ENCODE peak calls at places on chromosomes 3 and 15, in five cellular contexts. W is lower lobe of right lung, M is stomach, U is PC-9, P is PC-3. H is an unnamed sample.
A peak's percentile ranks its signal among the peaks of the same experiment; 100 is the strongest.

GRCh38 chr3:95172549-95172948 is 1109.7 kb downstream of the NSUN3 start:
- DNase-seq in W (no peak), M (no peak), U (no peak), P (no peak), H (no peak)

GRCh38 chr3:126125341-126125740 is 41.4 kb upstream of the SLC41A3 start:
- DNase-seq in W (peak; percentile 18), M (peak; percentile 13), U (no peak), P (no peak), H (no peak)

GRCh38 chr15:99021027-99021624 is 13.5 kb upstream of the PGPEP1L start:
- DNase-seq in W (no peak), M (no peak), U (no peak), P (no peak), H (no peak)

GRCh38 chr15:51135276-51135675 is 40.6 kb upstream of the TNFAIP8L3 start:
- DNase-seq in W (no peak), M (no peak), U (no peak), P (no peak), H (no peak)

GRCh38 chr15:29970402-29970695 is 112.4 kb upstream of the GOLGA8J start:
- DNase-seq in W (no peak), M (no peak), U (no peak), P (peak; percentile 63), H (no peak)

GRCh38 chr15:52252781-52253180 is 42.8 kb downstream of the MYO5C start:
- DNase-seq in W (no peak), M (no peak), U (peak; percentile 88), P (peak; percentile 93), H (no peak)

GRCh38 chr15:66838671-66839239 is 136.7 kb downstream of the SMAD6 start:
- DNase-seq in W (no peak), M (no peak), U (no peak), P (peak; percentile 43), H (no peak)

GRCh38 chr15:99324082-99324620 is 72.9 kb downstream of the LRRC28 start:
- DNase-seq in W (no peak), M (no peak), U (peak; percentile 47), P (peak; percentile 77), H (no peak)

GRCh38 chr3:184727357-184728060 is 15.6 kb upstream of the MAGEF1 start:
- DNase-seq in W (no peak), M (peak; percentile 71), U (peak; percentile 82), P (peak; percentile 78), H (peak; percentile 68)

GRCh38 chr3:99637381-99638111 is 848 bp upstream of the COL8A1 start:
- DNase-seq in W (no peak), M (no peak), U (peak; percentile 60), P (peak; percentile 80), H (peak; percentile 64)

GRCh38 chr15:58443291-58443690 is 11.5 kb downstream of the LIPC start:
- DNase-seq in W (no peak), M (no peak), U (no peak), P (no peak), H (no peak)

GRCh38 chr15:58440181-58440910 is 8.6 kb downstream of the LIPC start:
- DNase-seq in W (no peak), M (peak; percentile 76), U (peak; percentile 94), P (peak; percentile 56), H (no peak)

GRCh38 chr15:58442122-58442521 is 10.3 kb downstream of the LIPC start:
- DNase-seq in W (no peak), M (no peak), U (peak; percentile 85), P (peak; percentile 66), H (no peak)

GRCh38 chr15:58440922-58441321 is 9.1 kb downstream of the LIPC start:
- DNase-seq in W (peak; percentile 66), M (peak; percentile 87), U (peak; percentile 91), P (peak; percentile 72), H (no peak)

GRCh38 chr15:58441376-58442070 is 9.7 kb downstream of the LIPC start:
- DNase-seq in W (no peak), M (no peak), U (peak; percentile 68), P (peak; percentile 71), H (no peak)
- H3K4me1 ChIP-seq in W (peaks cover 27% of the 10 kb centered on the region), M (peaks cover 47% of the 10 kb centered on the region), U (peaks cover 65% of the 10 kb centered on the region), P (peaks cover 38% of the 10 kb centered on the region), H (peaks cover 31% of the 10 kb centered on the region)

DNA sequence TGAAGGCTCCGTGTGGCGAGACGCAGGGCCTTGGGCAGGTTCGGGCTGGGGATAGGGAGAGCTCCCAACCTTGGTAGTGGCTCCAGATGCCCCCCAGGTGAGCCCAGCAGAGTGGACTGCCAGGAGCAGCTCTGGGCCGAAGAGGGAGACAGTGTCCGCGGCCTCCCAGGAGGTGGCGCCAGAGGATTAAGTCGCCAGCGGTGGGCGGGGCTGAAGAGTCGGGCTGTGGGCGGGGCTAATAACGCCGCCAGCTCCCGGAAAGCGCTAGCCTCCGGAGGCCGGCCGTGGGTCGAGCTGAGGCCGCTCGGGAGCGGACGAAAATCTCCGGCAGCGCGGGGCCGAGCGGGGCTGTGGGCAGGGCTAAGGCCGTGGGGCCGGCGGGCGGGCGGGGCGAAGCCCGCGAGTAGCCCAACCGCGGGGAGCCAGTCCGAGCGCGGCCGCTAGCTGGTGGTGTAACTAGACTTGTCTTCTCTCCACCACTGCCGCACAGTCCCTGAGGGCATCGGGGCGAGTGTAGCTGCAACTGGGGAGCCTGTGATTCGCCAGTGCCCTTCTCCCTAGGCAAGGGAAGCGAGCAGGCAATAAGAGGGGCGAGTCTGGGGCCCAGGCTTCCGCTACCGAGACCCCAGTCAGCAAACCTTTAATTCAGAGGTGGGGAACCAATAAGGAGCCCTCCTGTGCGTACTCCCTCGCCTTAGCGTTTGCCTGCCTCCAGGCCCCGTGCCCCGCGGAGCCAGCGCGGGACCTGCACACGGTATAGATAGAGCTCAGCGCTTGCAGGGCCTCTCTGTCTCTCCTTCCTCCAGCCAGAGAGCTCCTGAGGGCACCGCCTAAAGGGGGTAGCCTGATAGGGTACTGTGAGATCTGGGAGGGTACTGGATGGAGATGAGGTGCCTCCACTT is 14.4 kb upstream of the BSN start:
- DNase-seq in W (peak; percentile 97), M (peak; percentile 97), U (peak; percentile 75), P (peak; percentile 96), H (peak; percentile 98)
- H3K27ac ChIP-seq in W (peak overlapping the region; percentile 79), M (peak overlapping the region; percentile 83), U (no peak overlapping the region), P (no peak overlapping the region), H (peak overlapping the region; percentile 89)

GRCh38 chr15:36877796-36878744 is 222.3 kb downstream of the MEIS2 start:
- DNase-seq in W (peak; percentile 45), M (no peak), U (no peak), P (no peak), H (peak; percentile 53)

GRCh38 chr15:36880913-36881290 is 219.4 kb downstream of the MEIS2 start:
- DNase-seq in W (no peak), M (no peak), U (no peak), P (no peak), H (no peak)

GRCh38 chr15:36878745-36879262 is 221.5 kb downstream of the MEIS2 start:
- DNase-seq in W (no peak), M (no peak), U (no peak), P (no peak), H (no peak)

GRCh38 chr15:36880226-36880912 is 220.0 kb downstream of the MEIS2 start:
- DNase-seq in W (no peak), M (no peak), U (no peak), P (no peak), H (no peak)

GRCh38 chr15:36879568-36880225 is 220.7 kb downstream of the MEIS2 start:
- DNase-seq in W (no peak), M (no peak), U (no peak), P (no peak), H (no peak)
- H3K4me3 ChIP-seq in W (no peak overlapping the region), M (no peak overlapping the region), U (no peak overlapping the region), P (no peak overlapping the region), H (no peak overlapping the region)

DNA sequence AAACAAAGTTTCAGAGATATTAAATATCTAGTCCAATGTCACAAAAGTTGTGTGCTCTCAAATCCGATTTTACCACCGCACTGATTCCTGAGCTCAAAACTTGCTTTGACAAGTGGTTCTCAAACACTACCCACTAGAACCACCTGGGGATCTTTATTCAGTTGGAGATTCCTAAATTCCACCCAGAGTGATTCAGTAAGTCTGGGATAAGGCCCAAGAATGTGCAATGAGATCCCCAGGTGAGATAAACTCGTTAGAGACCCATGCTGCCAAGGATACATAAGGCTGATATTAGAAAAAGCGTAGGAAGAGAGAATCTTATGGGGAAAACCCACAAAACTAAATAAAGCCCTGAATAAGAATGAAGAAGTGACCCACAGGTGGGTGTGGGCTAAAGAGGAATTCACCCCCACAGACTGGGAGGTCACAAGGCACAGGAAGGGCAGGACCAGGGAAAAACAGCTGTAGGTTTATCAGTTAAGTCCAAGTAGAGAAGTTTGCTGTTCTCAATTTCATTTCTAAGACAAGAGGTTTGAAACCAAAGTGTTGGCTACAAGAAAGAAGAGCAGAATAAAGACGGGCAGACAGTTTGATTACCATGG is 11.5 kb upstream of the RPS17 start:
- DNase-seq in W (no peak), M (no peak), U (peak; percentile 68), P (peak; percentile 84), H (no peak)
- H3K4me1 ChIP-seq in W (no peaks in the 10 kb centered on the region), M (no peaks in the 10 kb centered on the region), U (no peaks in the 10 kb centered on the region), P (peaks cover 11% of the 10 kb centered on the region), H (no peaks in the 10 kb centered on the region)

GRCh38 chr3:56782215-56782614 is 19.5 kb downstream of the ARHGEF3 start:
- DNase-seq in W (no peak), M (no peak), U (no peak), P (no peak), H (no peak)
- H3K27ac ChIP-seq in W (peak overlapping the region; percentile 82), M (peak overlapping the region; percentile 70), U (no peak overlapping the region), P (no peak overlapping the region), H (no peak overlapping the region)

GRCh38 chr3:188367741-188368140 is 213.8 kb downstream of the LPP start:
- DNase-seq in W (no peak), M (no peak), U (no peak), P (no peak), H (no peak)
- H3K4me3 ChIP-seq in W (no peak overlapping the region), M (no peak overlapping the region), U (no peak overlapping the region), P (no peak overlapping the region), H (no peak overlapping the region)

GRCh38 chr15:40871749-40872617 is 2.1 kb downstream of the RHOV start:
- DNase-seq in W (peak; percentile 65), M (peak; percentile 85), U (peak; percentile 83), P (peak; percentile 80), H (no peak)

GRCh38 chr15:40872791-40873526 is 1.1 kb downstream of the RHOV start:
- DNase-seq in W (no peak), M (no peak), U (no peak), P (no peak), H (no peak)

GRCh38 chr15:40873625-40874561 is at the start of gene RHOV:
- DNase-seq in W (peak; percentile 80), M (peak; percentile 82), U (peak; percentile 70), P (peak; percentile 89), H (peak; percentile 82)

GRCh38 chr15:40869686-40870085 is 4.3 kb downstream of the RHOV start:
- DNase-seq in W (no peak), M (no peak), U (no peak), P (no peak), H (no peak)

GRCh38 chr15:40870716-40871115 is 3.3 kb downstream of the RHOV start:
- DNase-seq in W (no peak), M (no peak), U (no peak), P (no peak), H (no peak)
- H3K4me1 ChIP-seq in W (peaks cover 15% of the 10 kb centered on the region), M (peaks cover 22% of the 10 kb centered on the region), U (peaks cover 47% of the 10 kb centered on the region), P (peaks cover 43% of the 10 kb centered on the region), H (no peaks in the 10 kb centered on the region)

GRCh38 chr3:61594144-61594977 is 33.0 kb downstream of the PTPRG start:
- DNase-seq in W (no peak), M (no peak), U (no peak), P (no peak), H (no peak)
- H3K27ac ChIP-seq in W (peak overlapping the region; percentile 48), M (no peak overlapping the region), U (no peak overlapping the region), P (no peak overlapping the region), H (peak overlapping the region; percentile 31)